ENCODE peak calls at places on chromosome 17, in nine cellular contexts. B is heart left ventricle, K is heart right ventricle, X is stomach, H is fibroblast of lung, J is foreskin keratinocyte, P is cardiac muscle cell, O is brain microvascular endothelial cell, N is ascending aorta. V is an unnamed sample.

GRCh38 chr17:38453951-38454421 is 25.7 kb downstream of the ARHGAP23 start:
- DNase-seq in N (no peak), J (no peak), B (peak), P (no peak), O (no peak), K (no peak), H (peak), X (no peak), V (no peak)

GRCh38 chr17:42275527-42276358 is 448 bp downstream of the STAT5B start:
- DNase-seq in H (peak), K (no peak), J (no peak), P (peak), O (peak), B (peak), N (no peak), X (no peak), V (no peak)

GRCh38 chr17:74512041-74512440 is 19.2 kb downstream of the CD300LB start:
- DNase-seq in K (peak), P (no peak), X (no peak), O (no peak), H (peak), J (no peak), B (peak), N (no peak), V (no peak)

GRCh38 chr17:74987418-74987908 is at the start of gene CDR2L:
- DNase-seq in B (peak), H (peak), O (peak), X (peak), N (peak), J (no peak), P (peak), K (peak), V (peak)

GRCh38 chr17:66523378-66524174 is 221.2 kb downstream of the PRKCA start:
- DNase-seq in P (no peak), K (no peak), H (peak), O (no peak), N (no peak), B (no peak), X (no peak), J (no peak), V (no peak)

GRCh38 chr17:4623249-4623648 is 18.2 kb downstream of the ALOX15 start:
- DNase-seq in K (no peak), N (no peak), O (peak), J (peak), X (no peak), P (no peak), H (peak), B (no peak), V (peak)

GRCh38 chr17:78357687-78358537 is 2.0 kb downstream of the SOCS3 start:
- DNase-seq in J (no peak), H (no peak), K (peak), B (no peak), O (no peak), N (no peak), P (no peak), X (no peak), V (no peak)

GRCh38 chr17:10271004-10271620 is 72.7 kb upstream of the GAS7 start:
- DNase-seq in N (no peak), O (no peak), P (no peak), H (no peak), J (no peak), X (no peak), K (no peak), B (no peak), V (no peak)

GRCh38 chr17:57853695-57854094 is 3.9 kb upstream of the MRPS23 start:
- DNase-seq in J (no peak), X (peak), B (peak), K (peak), O (no peak), P (no peak), H (no peak), N (peak), V (no peak)

GRCh38 chr17:46796524-46796923 is 22.0 kb downstream of the WNT3 start:
- DNase-seq in B (no peak), N (no peak), K (no peak), O (no peak), J (no peak), H (no peak), X (no peak), P (no peak), V (no peak)

GRCh38 chr17:34980353-34980680 is at the start of gene LIG3:
- DNase-seq in P (peak), X (peak), K (peak), O (peak), B (peak), J (peak), H (peak), N (peak), V (peak)

GRCh38 chr17:77881545-77881944 is 77.0 kb upstream of the TNRC6C start:
- DNase-seq in X (peak), B (peak), O (peak), P (no peak), H (peak), J (no peak), K (peak), N (peak), V (no peak)

GRCh38 chr17:1486802-1487695 is 5.4 kb downstream of the MYO1C start:
- DNase-seq in B (peak), H (peak), X (peak), P (peak), N (peak), K (peak), J (peak), O (peak), V (peak)

GRCh38 chr17:74431568-74432483 is at the start of gene GPRC5C:
- DNase-seq in N (no peak), B (peak), J (peak), X (peak), O (no peak), K (peak), P (peak), H (no peak), V (peak)

GRCh38 chr17:68318103-68318991 is 27.1 kb downstream of the ARSG start:
- DNase-seq in H (peak), J (no peak), B (no peak), O (peak), K (no peak), P (no peak), X (peak), N (no peak), V (no peak)

GRCh38 chr17:34711646-34712045 is 132.3 kb downstream of the TMEM132E start:
- DNase-seq in O (no peak), N (no peak), H (no peak), J (no peak), P (no peak), X (no peak), K (no peak), B (no peak), V (no peak)

GRCh38 chr17:52106638-52107261 is 51.8 kb downstream of the CA10 start:
- DNase-seq in X (peak), P (peak), O (peak), H (peak), B (no peak), J (no peak), N (no peak), K (no peak), V (peak)

GRCh38 chr17:37194208-37194607 is 181.6 kb upstream of the C17orf78 start:
- DNase-seq in J (no peak), P (no peak), X (no peak), H (no peak), N (no peak), O (no peak), K (no peak), B (no peak), V (no peak)

GRCh38 chr17:60773552-60773951 is 95.9 kb downstream of the BCAS3 start:
- DNase-seq in B (no peak), X (no peak), O (no peak), P (no peak), H (no peak), K (no peak), J (no peak), N (no peak), V (no peak)

GRCh38 chr17:80195671-80196529 is 24.2 kb downstream of the SGSH start:
- DNase-seq in P (peak), H (no peak), K (no peak), O (no peak), X (no peak), B (no peak), J (no peak), N (no peak), V (no peak)

GRCh38 chr17:49360796-49361128 is 1.3 kb downstream of the ZNF652 start:
- DNase-seq in K (no peak), X (no peak), P (no peak), N (no peak), H (no peak), O (peak), B (no peak), J (no peak), V (peak)

GRCh38 chr17:11986939-11987329 is 10.3 kb downstream of the ZNF18 start:
- DNase-seq in X (no peak), H (peak), N (no peak), B (no peak), J (peak), O (peak), K (no peak), P (peak), V (peak)

GRCh38 chr17:28763137-28763799 is 19.5 kb downstream of the TRAF4 start:
- DNase-seq in X (no peak), K (no peak), P (no peak), O (no peak), H (no peak), J (no peak), N (no peak), B (no peak), V (no peak)

GRCh38 chr17:1590031-1590746 is 27.6 kb upstream of the PITPNA start:
- DNase-seq in J (peak), B (peak), X (peak), K (peak), P (peak), N (no peak), O (peak), H (peak), V (peak)

GRCh38 chr17:82898976-82899514 is 59.2 kb upstream of the ZNF750 start:
- DNase-seq in P (no peak), H (no peak), N (no peak), X (no peak), J (no peak), B (no peak), K (no peak), O (no peak), V (no peak)

GRCh38 chr17:82899941-82900340 is 60.1 kb upstream of the ZNF750 start:
- DNase-seq in B (no peak), N (no peak), X (no peak), O (no peak), H (no peak), P (no peak), K (no peak), J (no peak), V (no peak)

GRCh38 chr17:82895087-82895486 is 55.3 kb upstream of the ZNF750 start:
- DNase-seq in J (no peak), X (no peak), P (no peak), K (no peak), B (no peak), O (no peak), N (no peak), H (no peak), V (no peak)

GRCh38 chr17:82896071-82897000 is 56.5 kb upstream of the ZNF750 start:
- DNase-seq in H (no peak), J (no peak), N (no peak), K (no peak), O (no peak), B (no peak), X (no peak), P (no peak), V (no peak)

DNA sequence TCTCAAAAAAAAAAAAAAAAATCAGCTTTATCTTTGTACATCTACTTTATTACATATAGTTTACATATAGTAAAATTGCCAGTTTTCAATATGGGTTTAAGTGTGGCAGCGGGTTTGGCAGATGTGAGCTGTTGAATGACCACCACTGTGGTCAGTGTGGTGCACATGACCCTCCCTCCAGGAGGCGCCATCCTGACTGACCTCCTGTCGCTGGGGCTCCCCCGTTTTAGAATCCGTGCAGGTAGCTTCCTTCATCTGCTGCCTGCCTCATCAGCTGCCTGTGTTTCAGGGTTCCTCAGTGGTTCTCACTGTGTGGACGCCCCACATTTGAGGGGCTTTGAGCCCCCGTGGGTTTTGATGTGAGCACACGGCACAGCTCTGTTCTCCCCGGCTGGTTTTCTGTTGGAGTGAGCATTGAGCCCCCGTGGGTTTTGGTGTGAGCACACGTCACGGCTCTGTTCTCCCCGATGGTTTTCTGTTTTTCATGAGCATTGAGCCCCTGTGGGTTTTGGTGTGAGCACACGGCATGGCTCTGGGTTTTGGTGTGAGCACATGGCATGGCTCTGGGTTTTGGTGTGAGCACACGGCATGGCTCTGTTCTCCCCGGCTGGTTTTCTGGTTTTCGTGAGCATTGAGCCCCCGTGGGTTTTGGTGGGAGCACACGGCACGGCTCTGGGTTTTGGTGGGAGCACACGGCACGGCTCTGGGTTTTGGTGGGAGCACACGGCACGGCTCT is 57.9 kb upstream of the ZNF750 start:
- DNase-seq in P (no peak), X (no peak), B (no peak), O (no peak), J (no peak), K (no peak), H (no peak), N (no peak), V (no peak)
- TF ChIP-seq CTCF in P (no peak), X (no peak), B (no peak), O (peak), J (no peak), K (no peak), H (no peak), N (no peak), V (no peak)

GRCh38 chr17:6120351-6120750 is 50.2 kb downstream of the WSCD1 start:
- DNase-seq in K (no peak), H (no peak), O (no peak), B (no peak), X (no peak), N (no peak), J (no peak), P (no peak), V (no peak)

GRCh38 chr17:6126768-6127167 is 56.6 kb downstream of the WSCD1 start:
- DNase-seq in B (no peak), K (no peak), X (no peak), P (no peak), N (no peak), O (no peak), H (no peak), J (no peak), V (no peak)

DNA sequence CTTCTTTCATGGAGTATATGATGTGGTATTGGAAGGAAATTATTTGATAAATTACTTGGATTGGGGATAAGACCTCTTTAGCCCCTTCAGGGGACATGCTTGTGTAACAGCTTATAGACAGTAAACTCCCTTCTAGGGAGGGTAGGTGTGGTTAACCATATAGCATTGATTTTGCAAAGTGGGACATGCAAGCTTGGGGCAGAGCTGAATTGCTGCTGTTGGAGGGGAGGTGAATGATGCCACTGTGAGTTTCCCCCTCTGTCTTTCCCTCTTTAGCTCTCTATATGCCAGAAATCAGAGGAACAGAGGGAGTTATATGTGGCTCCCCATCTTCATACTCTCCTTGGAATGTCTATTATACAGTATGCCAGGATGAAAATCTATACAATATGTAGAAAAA is 54.7 kb downstream of the WSCD1 start:
- DNase-seq in X (no peak), H (no peak), B (no peak), J (no peak), N (no peak), P (no peak), K (no peak), O (no peak), V (no peak)
- H3K27ac ChIP-seq in X (no peak), H (no peak), B (no peak), J (no peak), N (no peak), P (no peak), K (no peak), O (no peak), V (no peak)

GRCh38 chr17:56656961-56657360 is 63.5 kb downstream of the NOG start:
- DNase-seq in O (no peak), B (no peak), K (no peak), N (no peak), P (no peak), J (no peak), H (no peak), X (no peak), V (no peak)

GRCh38 chr17:56658648-56659047 is 65.1 kb downstream of the NOG start:
- DNase-seq in N (no peak), K (no peak), O (no peak), P (no peak), B (no peak), J (no peak), H (no peak), X (no peak), V (no peak)

GRCh38 chr17:56665864-56666263 is 72.4 kb downstream of the NOG start:
- DNase-seq in O (no peak), X (no peak), K (no peak), J (no peak), H (no peak), B (no peak), P (peak), N (no peak), V (no peak)

GRCh38 chr17:56659622-56660021 is 66.1 kb downstream of the NOG start:
- DNase-seq in N (no peak), B (no peak), K (no peak), J (no peak), X (no peak), H (no peak), O (no peak), P (no peak), V (no peak)

GRCh38 chr17:56661906-56662305 is 68.4 kb downstream of the NOG start:
- DNase-seq in O (no peak), H (no peak), J (no peak), P (no peak), X (no peak), K (no peak), N (no peak), B (no peak), V (no peak)
- TF ChIP-seq CTCF in O (no peak), H (no peak), J (no peak), P (no peak), X (no peak), K (no peak), N (no peak), B (no peak), V (no peak)

GRCh38 chr17:45223541-45224528 is 2.1 kb downstream of the FMNL1 start:
- DNase-seq in N (no peak), J (no peak), X (no peak), H (no peak), P (no peak), K (no peak), O (no peak), B (no peak), V (no peak)
- H3K27ac ChIP-seq in N (peak), J (no peak), X (peak), H (no peak), P (no peak), K (peak), O (no peak), B (peak), V (peak)

DNA sequence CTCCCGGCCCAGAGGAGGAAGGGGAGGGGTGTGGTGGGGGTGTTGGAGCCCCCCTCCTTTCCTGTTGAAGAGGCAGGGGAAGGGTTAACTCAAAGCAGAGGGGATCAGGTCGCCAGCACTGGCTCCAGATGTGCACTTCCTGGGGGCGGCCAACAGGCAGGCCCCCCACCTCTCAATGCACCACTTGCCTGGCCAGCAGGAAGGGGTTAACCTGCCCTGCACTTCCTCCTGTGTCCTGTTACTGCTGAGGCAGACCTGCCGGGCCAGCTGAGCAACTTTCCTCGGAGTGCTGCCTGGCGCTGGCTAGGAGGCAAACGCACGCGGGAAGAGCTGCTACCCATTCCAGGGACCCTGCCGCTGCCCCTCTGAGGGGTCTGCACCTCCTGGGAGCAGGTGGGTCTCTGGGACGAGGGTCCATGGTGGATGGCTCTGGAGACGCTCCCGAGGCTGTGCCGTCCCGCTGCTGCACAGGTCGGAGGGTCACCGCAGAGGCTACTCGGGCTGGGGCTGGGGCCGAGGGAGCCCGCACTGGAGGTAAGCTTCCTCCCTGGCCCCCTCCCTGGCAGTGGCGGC is at the start of gene EPN3:
- DNase-seq in K (no peak), B (no peak), O (no peak), J (no peak), P (peak), H (no peak), X (peak), N (no peak), V (peak)
- TF ChIP-seq CTCF in K (no peak), B (no peak), O (peak), J (peak), P (no peak), H (no peak), X (no peak), N (no peak), V (no peak)

DNA sequence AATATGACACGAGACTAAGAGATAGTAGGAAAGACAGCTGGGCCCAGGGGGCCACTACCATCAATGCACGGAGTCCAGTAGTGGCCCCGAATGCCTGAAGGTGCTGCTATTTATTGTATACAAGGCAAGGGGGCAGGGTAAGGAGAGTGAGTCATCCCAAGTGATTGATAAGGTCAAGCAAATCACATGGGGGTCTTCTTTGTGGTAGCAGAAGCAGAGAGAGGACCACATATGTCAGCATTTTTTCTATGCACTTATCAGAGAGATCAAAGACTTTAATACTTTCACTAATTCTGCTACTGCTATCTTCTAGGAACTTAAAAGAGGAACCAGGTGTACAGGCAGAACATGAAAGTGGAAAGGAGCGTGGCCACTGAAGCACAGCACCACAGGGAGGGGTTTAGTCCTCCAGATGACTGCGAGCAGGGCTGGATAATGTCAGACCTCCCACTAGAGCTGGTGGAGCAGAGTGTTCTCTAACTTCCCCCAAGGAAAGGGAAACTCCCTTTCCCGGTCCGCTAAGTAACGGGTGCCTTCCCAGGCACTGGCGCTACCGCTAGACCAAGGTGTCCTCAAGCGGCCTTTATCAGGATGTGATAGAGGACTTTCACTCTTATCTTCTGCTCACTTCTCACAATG is 26.4 kb upstream of the ARL4D start:
- DNase-seq in O (no peak), P (peak), J (no peak), N (no peak), B (peak), H (no peak), X (no peak), K (no peak), V (no peak)
- H3K27ac ChIP-seq in O (no peak), P (peak), J (no peak), N (no peak), B (peak), H (no peak), X (peak), K (peak), V (no peak)

DNA sequence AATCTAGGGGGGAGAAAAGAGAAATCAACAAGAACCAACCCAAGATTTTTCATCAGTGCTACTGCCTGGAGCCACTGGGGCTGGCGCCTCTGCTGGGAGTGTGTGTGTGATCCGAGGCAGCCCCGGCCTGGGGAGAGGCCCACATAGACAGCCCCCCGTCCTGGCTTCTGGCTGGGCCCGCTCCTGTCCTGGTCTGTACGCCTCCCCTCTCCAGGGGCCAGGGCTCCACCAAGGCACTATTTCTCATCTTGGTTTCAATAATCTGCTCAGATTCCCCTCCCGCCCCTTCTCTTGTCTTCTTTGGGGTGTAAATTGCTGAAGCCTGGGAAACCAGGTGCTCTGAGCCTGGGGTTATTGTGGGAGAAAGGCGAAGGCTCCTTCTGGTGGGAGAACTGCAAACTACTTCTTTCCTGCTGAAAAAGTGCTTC is 7.8 kb downstream of the BAHCC1 start:
- DNase-seq in J (no peak), N (no peak), K (no peak), H (no peak), O (no peak), P (peak), B (no peak), X (no peak), V (no peak)
- TF ChIP-seq CTCF in J (peak), N (no peak), K (no peak), H (peak), O (peak), P (peak), B (no peak), X (no peak), V (no peak)